ENCODE peak calls at places on chromosomes 6 and 20, in ten cellular contexts. M is fibroblast of mammary gland, K is adrenal gland, A is astrocyte of the spinal cord, F is AG09309, I is cardiac muscle cell, Z is AG10803, T is GM23338, N is heart right ventricle, H is WERI-Rb-1. J is an unnamed sample.

GRCh38 chr6:35496851-35497570 is at the start of gene TEAD3:
- DNase-seq in M (peak; percentile 67), K (no peak), A (peak; percentile 47), F (no peak), I (peak; percentile 89), Z (peak; percentile 76), T (peak; percentile 92), N (peak; percentile 59), H (peak; percentile 85), J (peak; percentile 82)

GRCh38 chr20:12171927-12172581 is 254.4 kb downstream of the BTBD3 start:
- DNase-seq in M (peak; percentile 95), K (no peak), A (peak; percentile 88), F (peak; percentile 62), I (peak; percentile 37), Z (peak; percentile 92), T (peak; percentile 5), N (peak; percentile 23), H (no peak), J (peak; percentile 86)

GRCh38 chr20:63145156-63145555 is 70.8 kb downstream of the YTHDF1 start:
- DNase-seq in M (peak; percentile 17), K (no peak), A (no peak), F (no peak), I (no peak), Z (no peak), T (no peak), N (no peak), H (no peak), J (no peak)

GRCh38 chr6:14086701-14087100 is 30.9 kb upstream of the CD83 start:
- DNase-seq in M (peak; percentile 7), K (no peak), A (peak; percentile 8), F (no peak), I (no peak), Z (no peak), T (no peak), N (no peak), H (no peak), J (no peak)

GRCh38 chr6:142874676-142875075 is 70.3 kb downstream of the HIVEP2 start:
- DNase-seq in M (no peak), K (no peak), A (no peak), F (no peak), I (no peak), Z (no peak), T (no peak), N (no peak), H (no peak), J (no peak)

GRCh38 chr6:36969988-36970891 is 15.7 kb downstream of the PI16 start:
- DNase-seq in M (no peak), K (no peak), A (no peak), F (no peak), I (no peak), Z (no peak), T (no peak), N (no peak), H (no peak), J (no peak)

GRCh38 chr6:45900808-45901752 is 114.6 kb downstream of the CLIC5 start:
- DNase-seq in M (peak; percentile 90), K (no peak), A (peak; percentile 54), F (peak; percentile 68), I (no peak), Z (peak; percentile 74), T (peak; percentile 21), N (no peak), H (no peak), J (peak; percentile 53)

GRCh38 chr6:88211446-88211845 is 45.3 kb upstream of the CNR1 start:
- DNase-seq in M (no peak), K (no peak), A (no peak), F (no peak), I (no peak), Z (no peak), T (peak; percentile 13), N (no peak), H (no peak), J (no peak)

GRCh38 chr20:62485062-62485700 is 9.4 kb upstream of the GATA5 start:
- DNase-seq in M (no peak), K (peak; percentile 84), A (no peak), F (no peak), I (peak; percentile 90), Z (peak; percentile 8), T (no peak), N (peak; percentile 27), H (peak; percentile 46), J (peak; percentile 78)

GRCh38 chr20:52941803-52942202 is 30.4 kb upstream of the TSHZ2 start:
- DNase-seq in M (no peak), K (no peak), A (no peak), F (no peak), I (no peak), Z (peak; percentile 89), T (no peak), N (no peak), H (no peak), J (no peak)

GRCh38 chr6:101322921-101323320 is 70.6 kb upstream of the GRIK2 start:
- DNase-seq in M (no peak), K (no peak), A (no peak), F (no peak), I (no peak), Z (no peak), T (no peak), N (no peak), H (no peak), J (no peak)

GRCh38 chr20:18796282-18796833 is 17.2 kb upstream of the SCP2D1 start:
- DNase-seq in M (no peak), K (no peak), A (no peak), F (no peak), I (no peak), Z (no peak), T (no peak), N (no peak), H (no peak), J (no peak)

GRCh38 chr20:18802012-18802634 is 11.5 kb upstream of the SCP2D1 start:
- DNase-seq in M (no peak), K (no peak), A (no peak), F (no peak), I (no peak), Z (no peak), T (no peak), N (no peak), H (no peak), J (no peak)

GRCh38 chr20:18805881-18806280 is 7.7 kb upstream of the SCP2D1 start:
- DNase-seq in M (peak; percentile 48), K (no peak), A (no peak), F (no peak), I (no peak), Z (peak; percentile 12), T (no peak), N (no peak), H (peak; percentile 61), J (peak; percentile 10)

DNA sequence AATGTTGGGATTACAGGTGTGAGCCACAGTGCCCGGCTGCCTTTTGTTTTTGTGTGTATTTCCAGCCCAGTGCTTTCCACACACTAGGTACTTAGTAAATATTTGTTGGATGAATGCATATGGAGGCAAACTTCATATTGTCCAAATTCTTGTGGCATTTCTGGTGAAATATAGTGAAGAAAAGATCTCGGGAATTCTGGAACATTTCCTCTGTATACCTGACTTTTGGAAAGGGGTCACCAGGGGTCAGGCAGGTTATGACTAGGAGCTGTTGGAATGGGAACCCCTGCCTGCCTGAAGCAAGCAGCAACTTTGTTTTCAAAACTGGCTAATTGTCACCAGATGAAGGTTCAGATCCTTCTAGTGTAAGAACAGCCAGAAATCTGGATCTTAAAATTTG is 12.1 kb upstream of the SCP2D1 start:
- DNase-seq in M (no peak), K (no peak), A (no peak), F (no peak), I (no peak), Z (no peak), T (no peak), N (no peak), H (no peak), J (no peak)
- H3K4me3 ChIP-seq in M (no peak overlapping the region), K (no peak overlapping the region), A (no peak overlapping the region), F (no peak overlapping the region), I (no peak overlapping the region), Z (no peak overlapping the region), T (no peak overlapping the region), N (no peak overlapping the region), H (no peak overlapping the region), J (no peak overlapping the region)

DNA sequence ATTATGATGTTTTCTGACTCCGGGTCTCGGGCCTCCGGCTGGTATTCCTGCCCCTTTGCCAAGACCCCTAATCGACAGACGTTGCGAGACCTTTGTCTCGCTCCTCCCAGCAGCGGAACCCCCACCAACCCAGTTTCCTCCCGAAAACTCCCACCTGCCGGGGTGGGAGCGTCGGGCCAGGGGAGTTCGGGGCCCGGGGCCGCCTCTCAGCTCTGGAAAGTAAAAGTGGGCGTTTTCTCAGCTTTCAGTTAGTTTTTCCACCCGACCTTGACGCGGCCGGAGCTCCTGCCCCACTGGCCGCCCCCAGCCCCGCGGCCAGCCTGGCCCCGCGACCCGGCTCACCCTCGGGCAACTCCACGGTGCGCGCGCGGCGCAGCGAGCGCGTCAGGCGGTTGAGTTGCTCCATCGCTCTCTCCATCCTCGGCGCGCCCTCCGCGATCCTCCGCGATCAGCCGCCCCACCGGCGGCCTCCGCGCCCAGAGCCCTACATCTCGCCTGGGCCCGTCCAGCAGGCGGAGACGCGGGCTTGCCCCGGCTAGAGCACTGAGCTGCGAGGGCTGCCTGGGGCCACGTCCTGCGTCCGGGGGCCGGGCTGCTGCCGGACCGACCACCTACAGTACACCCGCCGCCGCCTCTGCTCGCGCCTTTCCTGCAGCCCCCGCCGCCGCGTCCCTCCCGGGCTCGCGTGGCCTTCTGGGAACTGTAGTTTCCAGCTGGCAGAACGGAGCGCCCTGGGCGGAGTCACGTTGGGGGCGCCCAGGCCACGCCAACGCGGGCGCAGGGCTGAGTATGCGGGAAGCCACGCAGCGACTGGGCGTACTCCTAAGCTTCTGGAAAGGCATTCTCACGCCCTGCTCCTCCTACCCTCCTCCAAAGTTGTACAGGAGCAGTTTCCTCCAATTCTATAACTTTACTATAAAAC is at the start of gene HACE1:
- DNase-seq in M (peak; percentile 88), K (peak; percentile 87), A (peak; percentile 91), F (peak; percentile 47), I (peak; percentile 94), Z (peak; percentile 85), T (peak; percentile 97), N (peak; percentile 92), H (peak; percentile 94), J (peak; percentile 89)
- TF ChIP-seq CTCF in M (no peak), K (peak; percentile 46), A (peak; percentile 26), F (peak; percentile 21), I (peak; percentile 29), Z (peak; percentile 22), T (peak; percentile 3), N (peak; percentile 21), H (peak; percentile 22), J (peak; percentile 21)

GRCh38 chr6:48985025-48985424 is 478.0 kb downstream of the MMUT start:
- DNase-seq in M (peak; percentile 57), K (no peak), A (peak; percentile 56), F (peak; percentile 7), I (no peak), Z (peak; percentile 8), T (no peak), N (no peak), H (no peak), J (no peak)
- H3K4me3 ChIP-seq in M (no peak overlapping the region), K (no peak overlapping the region), A (no peak overlapping the region), F (no peak overlapping the region), I (no peak overlapping the region), Z (no peak overlapping the region), T (no peak overlapping the region), N (no peak overlapping the region), H (no peak overlapping the region), J (no peak overlapping the region)

DNA sequence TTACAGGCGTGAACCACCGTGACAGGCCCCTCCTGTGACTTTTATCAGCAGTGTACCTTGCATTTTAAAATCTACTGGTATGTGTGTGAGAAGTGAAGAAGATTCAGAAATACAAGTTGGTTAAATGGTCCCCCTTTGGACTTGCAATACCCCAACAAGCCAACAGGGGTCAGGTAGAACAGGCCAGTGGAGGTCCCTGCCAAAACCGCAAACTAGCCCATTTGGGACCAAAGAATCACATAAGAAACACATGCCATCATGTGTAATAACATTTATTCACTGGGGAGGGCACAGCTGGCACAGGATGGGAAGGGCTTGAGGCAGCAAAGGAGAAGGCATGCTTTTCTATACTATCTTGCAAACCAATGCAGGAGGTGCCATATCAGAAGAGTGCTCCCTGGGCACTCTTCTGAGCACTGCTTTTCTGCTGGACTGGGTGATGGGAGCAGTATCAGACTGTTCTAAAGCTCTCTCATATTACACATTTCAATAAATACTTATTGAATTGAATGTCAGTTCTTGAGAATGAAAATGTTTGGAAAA is 116.1 kb upstream of the TRAF3IP2 start:
- DNase-seq in M (peak; percentile 91), K (no peak), A (peak; percentile 36), F (no peak), I (no peak), Z (peak; percentile 50), T (peak; percentile 75), N (no peak), H (peak; percentile 32), J (peak; percentile 45)
- TF ChIP-seq CTCF in M (peak; percentile 86), K (peak; percentile 48), A (peak; percentile 66), F (peak; percentile 70), I (peak; percentile 77), Z (peak; percentile 68), T (peak; percentile 85), N (peak; percentile 47), H (peak; percentile 71), J (peak; percentile 74)